ENCODE peak calls at places on chromosomes 1 and 21, in seven cellular contexts. One of them, this sample, is unnamed.

GRCh38 chr1:25997759-25998074 is at the start of gene PAFAH2:
- DNase-seq in transverse colon: no peak
- DNase-seq in BE2C: no peak
- DNase-seq in RWPE2: no peak
- DNase-seq in fibroblast of lung: no peak
- DNase-seq in heart left ventricle: no peak
- DNase-seq in SJSA1: no peak
- DNase-seq in this sample: no peak

GRCh38 chr1:214541206-214541605 is 10.2 kb downstream of the PTPN14 start:
- DNase-seq in transverse colon: no peak
- DNase-seq in BE2C: no peak
- DNase-seq in RWPE2: no peak
- DNase-seq in fibroblast of lung: no peak
- DNase-seq in heart left ventricle: no peak
- DNase-seq in SJSA1: no peak
- DNase-seq in this sample: no peak

GRCh38 chr1:206684478-206685255 is at the start of gene MAPKAPK2:
- DNase-seq in transverse colon: peak; percentile 82
- DNase-seq in BE2C: peak; percentile 84
- DNase-seq in RWPE2: no peak
- DNase-seq in fibroblast of lung: peak; percentile 55
- DNase-seq in heart left ventricle: peak; percentile 91
- DNase-seq in SJSA1: peak; percentile 58
- DNase-seq in this sample: peak; percentile 85

GRCh38 chr1:9410737-9411297 is 118.1 kb downstream of the SPSB1 start:
- DNase-seq in transverse colon: no peak
- DNase-seq in BE2C: no peak
- DNase-seq in RWPE2: no peak
- DNase-seq in fibroblast of lung: peak; percentile 78
- DNase-seq in heart left ventricle: no peak
- DNase-seq in SJSA1: peak; percentile 53
- DNase-seq in this sample: no peak

GRCh38 chr1:218778257-218778656 is 395.4 kb upstream of the LYPLAL1 start:
- DNase-seq in transverse colon: no peak
- DNase-seq in BE2C: no peak
- DNase-seq in RWPE2: no peak
- DNase-seq in fibroblast of lung: no peak
- DNase-seq in heart left ventricle: no peak
- DNase-seq in SJSA1: no peak
- DNase-seq in this sample: no peak

GRCh38 chr1:167659876-167660275 is 29.8 kb downstream of the RCSD1 start:
- DNase-seq in transverse colon: no peak
- DNase-seq in BE2C: no peak
- DNase-seq in RWPE2: no peak
- DNase-seq in fibroblast of lung: no peak
- DNase-seq in heart left ventricle: no peak
- DNase-seq in SJSA1: no peak
- DNase-seq in this sample: no peak

GRCh38 chr1:45498279-45498678 is 1.6 kb downstream of the CCDC163 start:
- DNase-seq in transverse colon: no peak
- DNase-seq in BE2C: no peak
- DNase-seq in RWPE2: no peak
- DNase-seq in fibroblast of lung: no peak
- DNase-seq in heart left ventricle: no peak
- DNase-seq in SJSA1: no peak
- DNase-seq in this sample: no peak

GRCh38 chr1:110643886-110644285 is 30.9 kb downstream of the KCNA3 start:
- DNase-seq in transverse colon: no peak
- DNase-seq in BE2C: no peak
- DNase-seq in RWPE2: no peak
- DNase-seq in fibroblast of lung: no peak
- DNase-seq in heart left ventricle: no peak
- DNase-seq in SJSA1: no peak
- DNase-seq in this sample: no peak

GRCh38 chr1:72366473-72366872 is 84.1 kb upstream of the NEGR1 start:
- DNase-seq in transverse colon: no peak
- DNase-seq in BE2C: no peak
- DNase-seq in RWPE2: no peak
- DNase-seq in fibroblast of lung: peak; percentile 64
- DNase-seq in heart left ventricle: no peak
- DNase-seq in SJSA1: no peak
- DNase-seq in this sample: no peak

GRCh38 chr1:12159826-12160225 is 7.0 kb upstream of the TNFRSF1B start:
- DNase-seq in transverse colon: no peak
- DNase-seq in BE2C: no peak
- DNase-seq in RWPE2: no peak
- DNase-seq in fibroblast of lung: no peak
- DNase-seq in heart left ventricle: peak; percentile 10
- DNase-seq in SJSA1: no peak
- DNase-seq in this sample: no peak

GRCh38 chr1:212609701-212610574 is 1.4 kb downstream of the ATF3 start:
- DNase-seq in transverse colon: no peak
- DNase-seq in BE2C: no peak
- DNase-seq in RWPE2: no peak
- DNase-seq in fibroblast of lung: peak; percentile 23
- DNase-seq in heart left ventricle: no peak
- DNase-seq in SJSA1: peak; percentile 62
- DNase-seq in this sample: no peak

GRCh38 chr1:184379111-184379752 is 7.6 kb upstream of the C1orf21 start:
- DNase-seq in transverse colon: no peak
- DNase-seq in BE2C: peak; percentile 25
- DNase-seq in RWPE2: no peak
- DNase-seq in fibroblast of lung: no peak
- DNase-seq in heart left ventricle: no peak
- DNase-seq in SJSA1: no peak
- DNase-seq in this sample: no peak

GRCh38 chr1:238499036-238499435 is 608.3 kb upstream of the ZP4 start:
- DNase-seq in transverse colon: no peak
- DNase-seq in BE2C: no peak
- DNase-seq in RWPE2: no peak
- DNase-seq in fibroblast of lung: no peak
- DNase-seq in heart left ventricle: no peak
- DNase-seq in SJSA1: no peak
- DNase-seq in this sample: no peak

GRCh38 chr1:97919568-97920261 is 1.1 kb downstream of the DPYD start:
- DNase-seq in transverse colon: no peak
- DNase-seq in BE2C: no peak
- DNase-seq in RWPE2: no peak
- DNase-seq in fibroblast of lung: peak; percentile 33
- DNase-seq in heart left ventricle: no peak
- DNase-seq in SJSA1: peak; percentile 43
- DNase-seq in this sample: no peak

GRCh38 chr21:16116798-16117197 is 387.0 kb downstream of the USP25 start:
- DNase-seq in transverse colon: no peak
- DNase-seq in BE2C: no peak
- DNase-seq in RWPE2: no peak
- DNase-seq in fibroblast of lung: peak; percentile 89
- DNase-seq in heart left ventricle: no peak
- DNase-seq in SJSA1: no peak
- DNase-seq in this sample: no peak

GRCh38 chr1:177913762-177914540 is 55.9 kb downstream of the SEC16B start:
- DNase-seq in transverse colon: peak; percentile 39
- DNase-seq in BE2C: no peak
- DNase-seq in RWPE2: no peak
- DNase-seq in fibroblast of lung: peak; percentile 40
- DNase-seq in heart left ventricle: no peak
- DNase-seq in SJSA1: no peak
- DNase-seq in this sample: no peak

GRCh38 chr1:35030338-35031102 is 1.2 kb downstream of the ZMYM6 start:
- DNase-seq in transverse colon: no peak
- DNase-seq in BE2C: no peak
- DNase-seq in RWPE2: no peak
- DNase-seq in fibroblast of lung: no peak
- DNase-seq in heart left ventricle: no peak
- DNase-seq in SJSA1: no peak
- DNase-seq in this sample: no peak

GRCh38 chr1:227729881-227730629 is 5.0 kb downstream of the JMJD4 start:
- DNase-seq in transverse colon: peak; percentile 46
- DNase-seq in BE2C: peak; percentile 60
- DNase-seq in RWPE2: no peak
- DNase-seq in fibroblast of lung: peak; percentile 54
- DNase-seq in heart left ventricle: no peak
- DNase-seq in SJSA1: peak; percentile 28
- DNase-seq in this sample: no peak

GRCh38 chr1:193104496-193104905 is 713 bp downstream of the GLRX2 start:
- DNase-seq in transverse colon: peak; percentile 56
- DNase-seq in BE2C: peak; percentile 54
- DNase-seq in RWPE2: no peak
- DNase-seq in fibroblast of lung: peak; percentile 64
- DNase-seq in heart left ventricle: peak; percentile 56
- DNase-seq in SJSA1: peak; percentile 61
- DNase-seq in this sample: peak; percentile 68

GRCh38 chr1:39236971-39237370 is 32.5 kb downstream of the MACF1 start:
- DNase-seq in transverse colon: no peak
- DNase-seq in BE2C: no peak
- DNase-seq in RWPE2: no peak
- DNase-seq in fibroblast of lung: no peak
- DNase-seq in heart left ventricle: no peak
- DNase-seq in SJSA1: no peak
- DNase-seq in this sample: no peak

GRCh38 chr1:67897270-67897949 is 64.1 kb upstream of the GNG12 start:
- DNase-seq in transverse colon: no peak
- DNase-seq in BE2C: no peak
- DNase-seq in RWPE2: no peak
- DNase-seq in fibroblast of lung: peak; percentile 82
- DNase-seq in heart left ventricle: no peak
- DNase-seq in SJSA1: no peak
- DNase-seq in this sample: no peak

GRCh38 chr1:148373236-148373935 is 109.7 kb downstream of the PPIAL4G start:
- DNase-seq in transverse colon: no peak
- DNase-seq in BE2C: no peak
- DNase-seq in RWPE2: no peak
- DNase-seq in fibroblast of lung: no peak
- DNase-seq in heart left ventricle: no peak
- DNase-seq in SJSA1: no peak
- DNase-seq in this sample: no peak

GRCh38 chr1:10690484-10690883 is 106.0 kb downstream of the CASZ1 start:
- DNase-seq in transverse colon: no peak
- DNase-seq in BE2C: no peak
- DNase-seq in RWPE2: no peak
- DNase-seq in fibroblast of lung: no peak
- DNase-seq in heart left ventricle: no peak
- DNase-seq in SJSA1: no peak
- DNase-seq in this sample: no peak
- H3K4me1 ChIP-seq in transverse colon: peaks cover 50% of the 10 kb centered on the region
- H3K4me1 ChIP-seq in BE2C: peaks cover 3% of the 10 kb centered on the region
- H3K4me1 ChIP-seq in RWPE2: no peaks in the 10 kb centered on the region
- H3K4me1 ChIP-seq in fibroblast of lung: no peaks in the 10 kb centered on the region
- H3K4me1 ChIP-seq in heart left ventricle: peaks cover 67% of the 10 kb centered on the region
- H3K4me1 ChIP-seq in SJSA1: peaks cover 4% of the 10 kb centered on the region
- H3K4me1 ChIP-seq in this sample: peaks cover 62% of the 10 kb centered on the region

DNA sequence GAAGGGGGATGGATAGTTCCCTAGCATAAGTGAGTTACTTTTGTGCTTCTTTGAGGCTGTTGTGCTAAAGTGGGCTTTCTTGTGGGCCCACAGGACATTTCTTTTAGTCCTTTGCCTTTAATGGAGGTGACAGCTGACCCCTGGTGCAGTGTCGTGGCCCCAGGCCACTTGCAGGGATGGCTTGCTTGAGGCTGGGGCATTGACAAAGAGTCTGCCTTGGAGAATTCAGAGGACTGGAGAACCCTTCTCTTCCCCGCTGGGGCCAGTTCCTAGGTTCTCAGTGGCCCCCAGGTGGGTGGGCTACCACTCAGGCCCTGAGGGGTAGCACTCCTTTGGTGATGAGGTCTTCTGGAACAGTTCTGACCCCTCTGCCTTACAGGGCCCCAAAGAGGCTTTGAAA is 12.8 kb downstream of the ABCG1 start:
- DNase-seq in transverse colon: no peak
- DNase-seq in BE2C: no peak
- DNase-seq in RWPE2: no peak
- DNase-seq in fibroblast of lung: no peak
- DNase-seq in heart left ventricle: peak; percentile 20
- DNase-seq in SJSA1: no peak
- DNase-seq in this sample: no peak
- H3K4me1 ChIP-seq in transverse colon: peaks cover 56% of the 10 kb centered on the region
- H3K4me1 ChIP-seq in BE2C: peaks cover 28% of the 10 kb centered on the region
- H3K4me1 ChIP-seq in RWPE2: peaks cover 28% of the 10 kb centered on the region
- H3K4me1 ChIP-seq in fibroblast of lung: peaks cover 17% of the 10 kb centered on the region
- H3K4me1 ChIP-seq in heart left ventricle: peaks cover 97% of the 10 kb centered on the region
- H3K4me1 ChIP-seq in SJSA1: peaks cover 42% of the 10 kb centered on the region
- H3K4me1 ChIP-seq in this sample: peaks cover 72% of the 10 kb centered on the region

GRCh38 chr1:201831371-201831770 is 2.4 kb downstream of the IPO9 start:
- DNase-seq in transverse colon: no peak
- DNase-seq in BE2C: no peak
- DNase-seq in RWPE2: no peak
- DNase-seq in fibroblast of lung: no peak
- DNase-seq in heart left ventricle: no peak
- DNase-seq in SJSA1: no peak
- DNase-seq in this sample: no peak
- H3K4me1 ChIP-seq in transverse colon: peaks cover 11% of the 10 kb centered on the region
- H3K4me1 ChIP-seq in BE2C: peaks cover 3% of the 10 kb centered on the region
- H3K4me1 ChIP-seq in RWPE2: peaks cover 9% of the 10 kb centered on the region
- H3K4me1 ChIP-seq in fibroblast of lung: no peaks in the 10 kb centered on the region
- H3K4me1 ChIP-seq in heart left ventricle: peaks cover 38% of the 10 kb centered on the region
- H3K4me1 ChIP-seq in SJSA1: peaks cover 18% of the 10 kb centered on the region
- H3K4me1 ChIP-seq in this sample: peaks cover 21% of the 10 kb centered on the region

GRCh38 chr21:31752967-31753366 is 21.0 kb upstream of the SCAF4 start:
- DNase-seq in transverse colon: no peak
- DNase-seq in BE2C: no peak
- DNase-seq in RWPE2: no peak
- DNase-seq in fibroblast of lung: no peak
- DNase-seq in heart left ventricle: no peak
- DNase-seq in SJSA1: no peak
- DNase-seq in this sample: no peak

GRCh38 chr21:31756787-31757186 is 24.9 kb upstream of the SCAF4 start:
- DNase-seq in transverse colon: no peak
- DNase-seq in BE2C: no peak
- DNase-seq in RWPE2: no peak
- DNase-seq in fibroblast of lung: no peak
- DNase-seq in heart left ventricle: no peak
- DNase-seq in SJSA1: no peak
- DNase-seq in this sample: no peak

GRCh38 chr21:31754561-31754960 is 22.6 kb upstream of the SCAF4 start:
- DNase-seq in transverse colon: no peak
- DNase-seq in BE2C: no peak
- DNase-seq in RWPE2: no peak
- DNase-seq in fibroblast of lung: no peak
- DNase-seq in heart left ventricle: no peak
- DNase-seq in SJSA1: no peak
- DNase-seq in this sample: no peak

GRCh38 chr21:31753949-31754348 is 22.0 kb upstream of the SCAF4 start:
- DNase-seq in transverse colon: no peak
- DNase-seq in BE2C: no peak
- DNase-seq in RWPE2: no peak
- DNase-seq in fibroblast of lung: no peak
- DNase-seq in heart left ventricle: no peak
- DNase-seq in SJSA1: no peak
- DNase-seq in this sample: no peak

DNA sequence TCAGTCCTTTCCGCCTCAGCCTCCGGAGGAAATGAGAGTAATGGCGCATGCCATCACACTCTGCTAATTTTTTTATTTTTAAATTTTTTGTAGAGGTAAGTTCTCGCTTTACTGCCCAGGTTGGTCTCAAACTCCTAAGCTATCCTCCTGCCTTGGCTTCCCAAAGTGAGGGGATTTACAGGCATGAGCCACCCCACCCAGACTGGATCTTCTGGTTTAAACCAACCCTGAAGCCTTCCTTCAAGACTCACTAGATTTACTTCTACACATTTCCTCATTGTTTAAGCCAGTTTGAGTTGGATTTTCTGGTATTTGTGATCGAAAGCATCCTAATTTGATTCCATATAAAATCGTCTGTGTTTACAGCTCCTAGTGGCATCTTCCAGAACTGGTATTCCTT is 23.1 kb upstream of the SCAF4 start:
- DNase-seq in transverse colon: no peak
- DNase-seq in BE2C: no peak
- DNase-seq in RWPE2: no peak
- DNase-seq in fibroblast of lung: no peak
- DNase-seq in heart left ventricle: no peak
- DNase-seq in SJSA1: no peak
- DNase-seq in this sample: no peak
- H3K4me1 ChIP-seq in transverse colon: no peaks in the 10 kb centered on the region
- H3K4me1 ChIP-seq in BE2C: peaks cover 3% of the 10 kb centered on the region
- H3K4me1 ChIP-seq in RWPE2: no peaks in the 10 kb centered on the region
- H3K4me1 ChIP-seq in fibroblast of lung: no peaks in the 10 kb centered on the region
- H3K4me1 ChIP-seq in heart left ventricle: no peaks in the 10 kb centered on the region
- H3K4me1 ChIP-seq in SJSA1: no peaks in the 10 kb centered on the region
- H3K4me1 ChIP-seq in this sample: no peaks in the 10 kb centered on the region

This sample was measured in mucosa of descending colon.